ENCODE peak calls at places on chromosomes 5 and 9, in nine cellular contexts. One of them, this sample, is unnamed.

GRCh38 chr5:6734243-6734695 is 21.0 kb downstream of the TENT4A start:
- DNase-seq in Peyer's patch: peak
- DNase-seq in adrenal gland: peak
- DNase-seq in NB4: no peak
- DNase-seq in spleen: peak
- DNase-seq in A549: no peak
- DNase-seq in tibial nerve: peak
- DNase-seq in HCT116: no peak
- DNase-seq in IMR-90: peak
- DNase-seq in this sample: no peak

GRCh38 chr5:87151547-87151946 is 116.1 kb upstream of the RASA1 start:
- DNase-seq in Peyer's patch: no peak
- DNase-seq in adrenal gland: no peak
- DNase-seq in NB4: peak
- DNase-seq in spleen: no peak
- DNase-seq in A549: peak
- DNase-seq in tibial nerve: no peak
- DNase-seq in HCT116: no peak
- DNase-seq in IMR-90: peak
- DNase-seq in this sample: peak

GRCh38 chr5:150236981-150237754 is 47.3 kb downstream of the SLC6A7 start:
- DNase-seq in Peyer's patch: no peak
- DNase-seq in adrenal gland: no peak
- DNase-seq in NB4: no peak
- DNase-seq in spleen: no peak
- DNase-seq in A549: no peak
- DNase-seq in tibial nerve: no peak
- DNase-seq in HCT116: no peak
- DNase-seq in IMR-90: no peak
- DNase-seq in this sample: no peak

GRCh38 chr5:122170630-122171029 is 41.3 kb downstream of the ZNF474 start:
- DNase-seq in Peyer's patch: no peak
- DNase-seq in adrenal gland: no peak
- DNase-seq in NB4: no peak
- DNase-seq in spleen: no peak
- DNase-seq in A549: no peak
- DNase-seq in tibial nerve: no peak
- DNase-seq in HCT116: no peak
- DNase-seq in IMR-90: peak
- DNase-seq in this sample: no peak

GRCh38 chr5:72612810-72613209 is 105.6 kb upstream of the ZNF366 start:
- DNase-seq in Peyer's patch: no peak
- DNase-seq in adrenal gland: no peak
- DNase-seq in NB4: no peak
- DNase-seq in spleen: no peak
- DNase-seq in A549: no peak
- DNase-seq in tibial nerve: no peak
- DNase-seq in HCT116: no peak
- DNase-seq in IMR-90: peak
- DNase-seq in this sample: no peak

GRCh38 chr5:15516486-15516885 is 16.5 kb downstream of the FBXL7 start:
- DNase-seq in Peyer's patch: no peak
- DNase-seq in adrenal gland: no peak
- DNase-seq in NB4: peak
- DNase-seq in spleen: no peak
- DNase-seq in A549: no peak
- DNase-seq in tibial nerve: no peak
- DNase-seq in HCT116: no peak
- DNase-seq in IMR-90: no peak
- DNase-seq in this sample: no peak

GRCh38 chr5:33008751-33009418 is 297.8 kb downstream of the NPR3 start:
- DNase-seq in Peyer's patch: no peak
- DNase-seq in adrenal gland: no peak
- DNase-seq in NB4: no peak
- DNase-seq in spleen: no peak
- DNase-seq in A549: peak
- DNase-seq in tibial nerve: no peak
- DNase-seq in HCT116: peak
- DNase-seq in IMR-90: no peak
- DNase-seq in this sample: no peak

GRCh38 chr9:98175762-98176161 is 16.7 kb downstream of the CORO2A start:
- DNase-seq in Peyer's patch: no peak
- DNase-seq in adrenal gland: no peak
- DNase-seq in NB4: no peak
- DNase-seq in spleen: no peak
- DNase-seq in A549: no peak
- DNase-seq in tibial nerve: no peak
- DNase-seq in HCT116: no peak
- DNase-seq in IMR-90: no peak
- DNase-seq in this sample: no peak

GRCh38 chr5:32108167-32108566 is 66.0 kb downstream of the GOLPH3 start:
- DNase-seq in Peyer's patch: no peak
- DNase-seq in adrenal gland: no peak
- DNase-seq in NB4: no peak
- DNase-seq in spleen: no peak
- DNase-seq in A549: no peak
- DNase-seq in tibial nerve: no peak
- DNase-seq in HCT116: no peak
- DNase-seq in IMR-90: no peak
- DNase-seq in this sample: no peak

GRCh38 chr5:180070726-180071417 is 687 bp downstream of the RNF130 start:
- DNase-seq in Peyer's patch: no peak
- DNase-seq in adrenal gland: peak
- DNase-seq in NB4: peak
- DNase-seq in spleen: no peak
- DNase-seq in A549: peak
- DNase-seq in tibial nerve: peak
- DNase-seq in HCT116: no peak
- DNase-seq in IMR-90: peak
- DNase-seq in this sample: peak

GRCh38 chr5:143499480-143500114 is 96.1 kb upstream of the NR3C1 start:
- DNase-seq in Peyer's patch: no peak
- DNase-seq in adrenal gland: no peak
- DNase-seq in NB4: peak
- DNase-seq in spleen: no peak
- DNase-seq in A549: peak
- DNase-seq in tibial nerve: no peak
- DNase-seq in HCT116: peak
- DNase-seq in IMR-90: no peak
- DNase-seq in this sample: no peak

GRCh38 chr5:180153991-180154390 is 55.0 kb downstream of the RASGEF1C start:
- DNase-seq in Peyer's patch: no peak
- DNase-seq in adrenal gland: no peak
- DNase-seq in NB4: no peak
- DNase-seq in spleen: no peak
- DNase-seq in A549: no peak
- DNase-seq in tibial nerve: no peak
- DNase-seq in HCT116: no peak
- DNase-seq in IMR-90: no peak
- DNase-seq in this sample: no peak

DNA sequence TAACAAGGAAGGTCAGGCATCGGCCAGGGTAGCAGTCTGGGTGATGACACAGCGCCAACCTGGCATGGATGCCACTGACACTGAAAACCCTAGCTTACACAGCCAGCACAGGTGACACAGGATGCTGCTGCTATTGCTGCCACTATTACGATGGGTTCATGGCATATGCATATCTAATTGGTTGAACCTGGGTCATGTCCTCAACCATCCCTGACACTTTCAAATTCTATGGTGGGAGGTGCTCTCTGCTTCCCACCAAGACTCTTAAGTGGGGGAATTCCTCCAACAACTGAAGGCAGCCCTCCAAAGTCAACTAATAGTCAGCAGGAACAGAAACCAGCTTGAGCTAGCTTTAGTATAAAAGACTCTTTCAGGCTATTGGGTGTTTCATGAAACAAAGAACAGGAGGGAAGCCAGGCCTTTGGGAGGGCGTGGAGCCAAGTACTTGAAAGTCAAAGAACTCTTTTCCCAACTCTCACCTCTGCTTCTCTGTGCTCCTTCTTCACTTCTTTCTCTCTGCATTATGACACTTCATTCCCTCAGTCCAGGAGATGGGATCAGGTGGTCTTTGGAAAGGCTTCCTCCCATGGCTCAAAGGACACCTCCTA is 21.3 kb downstream of the PTTG1 start:
- DNase-seq in Peyer's patch: no peak
- DNase-seq in adrenal gland: no peak
- DNase-seq in NB4: no peak
- DNase-seq in spleen: no peak
- DNase-seq in A549: no peak
- DNase-seq in tibial nerve: no peak
- DNase-seq in HCT116: no peak
- DNase-seq in IMR-90: no peak
- DNase-seq in this sample: no peak
- TF ChIP-seq POLR2A in Peyer's patch: no peak
- TF ChIP-seq POLR2A in adrenal gland: no peak
- TF ChIP-seq POLR2A in NB4: no peak
- TF ChIP-seq POLR2A in spleen: no peak
- TF ChIP-seq POLR2A in A549: no peak
- TF ChIP-seq POLR2A in tibial nerve: no peak
- TF ChIP-seq POLR2A in HCT116: no peak
- TF ChIP-seq POLR2A in IMR-90: no peak
- TF ChIP-seq POLR2A in this sample: no peak

DNA sequence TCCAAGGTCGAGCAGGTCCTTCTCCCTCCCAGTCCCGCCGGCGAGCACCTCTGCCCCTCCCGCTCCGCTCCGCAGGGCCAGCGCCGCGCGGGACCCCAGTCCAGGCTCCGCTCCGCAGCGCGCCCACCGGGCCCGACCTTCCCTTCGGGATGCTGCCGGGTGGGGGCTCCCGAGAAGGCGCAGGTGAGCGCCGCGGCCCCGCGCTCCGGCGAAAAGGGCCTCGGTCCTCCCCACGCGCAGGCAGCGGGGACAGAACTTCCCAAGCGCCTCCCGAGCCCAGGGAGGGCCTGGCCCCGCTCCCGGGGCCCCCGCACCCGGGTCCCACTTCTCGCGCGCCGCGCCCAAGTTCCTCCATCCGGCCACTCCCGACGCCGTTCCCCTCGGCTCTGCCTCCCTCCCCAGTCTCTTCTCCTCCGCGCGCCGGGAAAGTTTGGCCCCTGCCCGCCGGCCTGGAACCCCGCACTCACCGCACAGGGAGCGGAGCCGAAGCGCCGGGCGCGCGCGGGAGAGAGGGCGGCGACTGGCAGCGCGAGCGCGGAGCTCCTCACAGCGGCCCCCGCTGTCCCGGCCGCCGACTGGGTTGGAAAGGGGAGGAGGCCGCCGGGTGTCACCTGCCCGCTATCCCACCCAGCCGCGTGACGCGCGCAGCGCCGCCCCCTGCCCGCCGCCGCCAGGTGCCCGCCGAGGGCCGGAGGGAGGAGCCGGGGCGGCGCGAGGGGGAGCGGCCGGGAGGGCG is at the start of gene ELOVL7:
- DNase-seq in Peyer's patch: peak
- DNase-seq in adrenal gland: peak
- DNase-seq in NB4: no peak
- DNase-seq in spleen: peak
- DNase-seq in A549: peak
- DNase-seq in tibial nerve: no peak
- DNase-seq in HCT116: peak
- DNase-seq in IMR-90: peak
- DNase-seq in this sample: peak
- TF ChIP-seq POLR2A in Peyer's patch: peak
- TF ChIP-seq POLR2A in adrenal gland: peak
- TF ChIP-seq POLR2A in NB4: no peak
- TF ChIP-seq POLR2A in spleen: no peak
- TF ChIP-seq POLR2A in A549: no peak
- TF ChIP-seq POLR2A in tibial nerve: no peak
- TF ChIP-seq POLR2A in HCT116: peak
- TF ChIP-seq POLR2A in IMR-90: no peak
- TF ChIP-seq POLR2A in this sample: no peak

DNA sequence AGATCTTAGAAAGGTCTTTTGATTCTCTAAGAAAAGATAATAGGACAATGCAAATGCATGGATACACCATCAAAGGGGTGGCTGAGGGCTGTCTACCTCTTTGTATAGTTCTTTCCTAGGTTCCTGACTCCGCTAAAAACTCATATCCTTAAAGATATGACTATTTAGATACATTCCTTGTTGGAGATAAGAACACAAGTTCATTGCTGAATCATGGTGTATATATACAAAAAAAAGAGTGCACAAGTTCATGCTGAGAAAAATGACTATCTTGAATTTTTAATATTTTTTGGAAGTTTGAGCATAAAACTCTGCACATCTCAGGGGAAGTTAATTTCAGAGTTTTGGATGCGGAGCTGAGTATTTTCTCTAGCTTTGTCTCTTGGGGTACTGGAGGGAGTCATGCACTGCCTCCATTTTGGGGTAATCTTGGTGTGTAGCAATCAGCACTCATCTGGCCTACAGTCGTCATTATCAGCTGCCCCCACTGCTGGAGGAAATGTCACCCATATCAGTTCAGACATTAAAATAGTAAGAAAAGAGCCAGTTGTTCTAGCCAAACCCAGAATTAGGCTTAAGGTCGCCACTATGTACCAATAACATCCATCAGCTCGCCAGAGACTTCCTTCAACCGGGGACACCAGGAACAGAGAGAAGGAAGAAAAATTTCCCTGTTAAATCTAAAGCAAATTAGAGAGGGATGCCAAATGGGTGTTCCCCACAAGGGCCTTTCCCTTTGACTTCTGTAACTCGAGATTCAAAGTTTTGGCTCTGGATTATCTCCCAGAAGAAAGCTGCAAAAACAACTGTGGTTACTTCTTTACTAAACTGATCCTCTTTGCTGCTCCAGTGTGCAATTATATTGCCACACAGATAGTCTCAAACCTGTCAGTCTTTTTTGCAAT is 49.0 kb downstream of the PTTG1 start:
- DNase-seq in Peyer's patch: no peak
- DNase-seq in adrenal gland: no peak
- DNase-seq in NB4: peak
- DNase-seq in spleen: no peak
- DNase-seq in A549: no peak
- DNase-seq in tibial nerve: peak
- DNase-seq in HCT116: no peak
- DNase-seq in IMR-90: peak
- DNase-seq in this sample: no peak
- TF ChIP-seq POLR2A in Peyer's patch: no peak
- TF ChIP-seq POLR2A in adrenal gland: no peak
- TF ChIP-seq POLR2A in NB4: no peak
- TF ChIP-seq POLR2A in spleen: no peak
- TF ChIP-seq POLR2A in A549: no peak
- TF ChIP-seq POLR2A in tibial nerve: no peak
- TF ChIP-seq POLR2A in HCT116: no peak
- TF ChIP-seq POLR2A in IMR-90: no peak
- TF ChIP-seq POLR2A in this sample: no peak

GRCh38 chr5:139650689-139651501 is 2.7 kb downstream of the CXXC5 start:
- DNase-seq in Peyer's patch: peak
- DNase-seq in adrenal gland: peak
- DNase-seq in NB4: no peak
- DNase-seq in spleen: peak
- DNase-seq in A549: peak
- DNase-seq in tibial nerve: peak
- DNase-seq in HCT116: no peak
- DNase-seq in IMR-90: no peak
- DNase-seq in this sample: no peak
- TF ChIP-seq POLR2A in Peyer's patch: peak
- TF ChIP-seq POLR2A in adrenal gland: peak
- TF ChIP-seq POLR2A in NB4: no peak
- TF ChIP-seq POLR2A in spleen: no peak
- TF ChIP-seq POLR2A in A549: no peak
- TF ChIP-seq POLR2A in tibial nerve: peak
- TF ChIP-seq POLR2A in HCT116: no peak
- TF ChIP-seq POLR2A in IMR-90: no peak
- TF ChIP-seq POLR2A in this sample: no peak

GRCh38 chr9:131728961-131729360 is 10.9 kb downstream of the RAPGEF1 start:
- DNase-seq in Peyer's patch: no peak
- DNase-seq in adrenal gland: no peak
- DNase-seq in NB4: peak
- DNase-seq in spleen: peak
- DNase-seq in A549: no peak
- DNase-seq in tibial nerve: no peak
- DNase-seq in HCT116: no peak
- DNase-seq in IMR-90: no peak
- DNase-seq in this sample: no peak
- TF ChIP-seq POLR2A in Peyer's patch: no peak
- TF ChIP-seq POLR2A in adrenal gland: no peak
- TF ChIP-seq POLR2A in NB4: no peak
- TF ChIP-seq POLR2A in spleen: no peak
- TF ChIP-seq POLR2A in A549: no peak
- TF ChIP-seq POLR2A in tibial nerve: no peak
- TF ChIP-seq POLR2A in HCT116: no peak
- TF ChIP-seq POLR2A in IMR-90: no peak
- TF ChIP-seq POLR2A in this sample: no peak